ENCODE peak calls at places on chromosomes 2 and 18, in seven cellular contexts. M, U, W, T, J, Z and Y are unnamed samples.

GRCh38 chr2:21256006-21256405 is 132.2 kb downstream of the TDRD15 start:
- DNase-seq in M (peak), Z (no peak), U (no peak), T (no peak), W (peak), J (no peak), Y (no peak)

GRCh38 chr2:1552611-1553010 is 139.3 kb downstream of the TPO start:
- DNase-seq in W (no peak), T (no peak), Z (no peak), M (no peak), J (no peak), U (no peak), Y (no peak)

GRCh38 chr2:209391776-209392401 is 32.0 kb upstream of the MAP2 start:
- DNase-seq in M (no peak), Z (no peak), U (no peak), J (no peak), W (no peak), T (no peak), Y (peak)

GRCh38 chr2:200667397-200667796 is 81.6 kb downstream of the AOX1 start:
- DNase-seq in U (no peak), Z (no peak), W (peak), M (no peak), J (no peak), T (no peak), Y (no peak)

GRCh38 chr2:227411320-227411989 is 23.7 kb upstream of the SCYGR1 start:
- DNase-seq in Z (no peak), J (no peak), M (peak), U (no peak), W (no peak), T (no peak), Y (peak)

GRCh38 chr2:206792645-206793044 is 27.2 kb downstream of the FASTKD2 start:
- DNase-seq in U (no peak), Z (no peak), M (no peak), J (no peak), T (no peak), W (no peak), Y (no peak)

GRCh38 chr2:240431663-240432424 is 3.6 kb upstream of the GPC1 start:
- DNase-seq in W (no peak), J (peak), U (no peak), Z (no peak), T (no peak), M (no peak), Y (no peak)

GRCh38 chr18:57441395-57441794 is 6.2 kb downstream of the ONECUT2 start:
- DNase-seq in M (no peak), U (no peak), J (peak), T (no peak), Z (no peak), W (no peak), Y (peak)

GRCh38 chr2:33135645-33136044 is 188.9 kb downstream of the LTBP1 start:
- DNase-seq in J (no peak), W (no peak), U (no peak), T (no peak), M (no peak), Z (no peak), Y (peak)

GRCh38 chr2:74513605-74514367 is 464 bp upstream of the TLX2 start:
- DNase-seq in M (no peak), Z (no peak), T (no peak), W (no peak), U (no peak), J (peak), Y (no peak)

GRCh38 chr2:39739386-39739785 is 39.7 kb downstream of the THUMPD2 start:
- DNase-seq in U (no peak), T (no peak), M (no peak), J (no peak), W (no peak), Z (no peak), Y (no peak)

GRCh38 chr2:39738941-39739340 is 40.1 kb downstream of the THUMPD2 start:
- DNase-seq in T (no peak), Z (no peak), M (no peak), J (no peak), W (no peak), U (no peak), Y (peak)

GRCh38 chr2:39736593-39736992 is 42.5 kb downstream of the THUMPD2 start:
- DNase-seq in T (no peak), Z (no peak), W (no peak), J (no peak), M (no peak), U (no peak), Y (peak)

GRCh38 chr2:39735648-39736047 is 43.4 kb downstream of the THUMPD2 start:
- DNase-seq in U (no peak), M (no peak), T (no peak), Z (no peak), J (no peak), W (no peak), Y (no peak)

GRCh38 chr2:39737661-39738060 is 41.4 kb downstream of the THUMPD2 start:
- DNase-seq in M (no peak), W (no peak), J (peak), Z (no peak), U (no peak), T (no peak), Y (peak)
- H3K9ac ChIP-seq in M (no peak), W (no peak), J (no peak), Z (no peak), U (peak), T (no peak), Y (peak)

GRCh38 chr2:28956415-28956826 is 24.7 kb upstream of the TOGARAM2 start:
- DNase-seq in T (peak), U (peak), J (peak), M (no peak), W (peak), Z (peak), Y (no peak)
- TF ChIP-seq RAD21 in T (no peak), U (peak), J (peak), M (no peak), W (no peak), Z (no peak), Y (no peak)

GRCh38 chr18:12742453-12742852 is 39.6 kb downstream of the PSMG2 start:
- DNase-seq in J (no peak), W (no peak), M (no peak), Z (no peak), T (no peak), U (no peak), Y (peak)
- H3K9ac ChIP-seq in J (no peak), W (no peak), M (no peak), Z (no peak), T (no peak), U (no peak), Y (no peak)

GRCh38 chr2:66665124-66665984 is 230.4 kb downstream of the MEIS1 start:
- DNase-seq in Z (no peak), U (no peak), J (no peak), M (no peak), T (no peak), W (no peak), Y (peak)
- TF ChIP-seq RAD21 in Z (no peak), U (no peak), J (no peak), M (no peak), T (no peak), W (no peak), Y (no peak)

GRCh38 chr2:208254118-208254870 is 577 bp downstream of the IDH1 start:
- DNase-seq in M (peak), J (peak), U (peak), W (peak), Z (peak), T (peak), Y (peak)

GRCh38 chr2:208256192-208256782 is 1.4 kb upstream of the IDH1 start:
- DNase-seq in Z (peak), W (peak), U (no peak), J (no peak), M (no peak), T (no peak), Y (no peak)

GRCh38 chr2:208254871-208255556 is at the start of gene IDH1:
- DNase-seq in W (peak), J (peak), U (peak), M (peak), Z (peak), T (peak), Y (peak)

GRCh38 chr2:208253518-208254117 is 1.3 kb downstream of the IDH1 start:
- DNase-seq in M (no peak), W (no peak), T (no peak), Z (no peak), U (no peak), J (no peak), Y (no peak)

GRCh38 chr2:208255557-208256106 is 761 bp upstream of the IDH1 start:
- DNase-seq in M (no peak), W (no peak), Z (no peak), U (no peak), T (no peak), J (no peak), Y (no peak)
- H3K9ac ChIP-seq in M (peak), W (peak), Z (peak), U (peak), T (peak), J (no peak), Y (peak)

DNA sequence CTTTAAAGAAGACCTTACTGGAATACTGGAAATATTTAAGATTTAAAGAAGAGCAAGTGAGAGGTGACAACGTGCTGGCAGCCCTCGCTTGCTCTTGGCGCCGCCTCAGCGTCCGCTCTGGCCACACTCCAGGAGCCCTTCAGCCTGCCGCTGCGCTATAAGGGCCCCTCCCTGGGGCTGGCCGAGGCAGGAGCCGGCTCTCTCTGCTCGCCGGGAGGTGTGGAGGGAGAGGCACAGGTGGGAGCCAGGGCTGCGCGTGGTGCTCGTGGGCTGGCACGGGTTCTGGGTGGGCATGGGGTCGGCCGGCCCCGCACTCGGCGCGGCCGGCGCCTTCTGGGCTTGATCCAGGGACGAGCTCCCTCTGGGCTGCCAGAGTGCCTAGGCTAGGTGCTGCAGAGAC is 2.9 kb upstream of the COQ10B start:
- DNase-seq in U (no peak), T (no peak), J (no peak), Z (no peak), M (no peak), W (no peak), Y (no peak)
- TF ChIP-seq RAD21 in U (no peak), T (no peak), J (no peak), Z (no peak), M (no peak), W (no peak), Y (no peak)

DNA sequence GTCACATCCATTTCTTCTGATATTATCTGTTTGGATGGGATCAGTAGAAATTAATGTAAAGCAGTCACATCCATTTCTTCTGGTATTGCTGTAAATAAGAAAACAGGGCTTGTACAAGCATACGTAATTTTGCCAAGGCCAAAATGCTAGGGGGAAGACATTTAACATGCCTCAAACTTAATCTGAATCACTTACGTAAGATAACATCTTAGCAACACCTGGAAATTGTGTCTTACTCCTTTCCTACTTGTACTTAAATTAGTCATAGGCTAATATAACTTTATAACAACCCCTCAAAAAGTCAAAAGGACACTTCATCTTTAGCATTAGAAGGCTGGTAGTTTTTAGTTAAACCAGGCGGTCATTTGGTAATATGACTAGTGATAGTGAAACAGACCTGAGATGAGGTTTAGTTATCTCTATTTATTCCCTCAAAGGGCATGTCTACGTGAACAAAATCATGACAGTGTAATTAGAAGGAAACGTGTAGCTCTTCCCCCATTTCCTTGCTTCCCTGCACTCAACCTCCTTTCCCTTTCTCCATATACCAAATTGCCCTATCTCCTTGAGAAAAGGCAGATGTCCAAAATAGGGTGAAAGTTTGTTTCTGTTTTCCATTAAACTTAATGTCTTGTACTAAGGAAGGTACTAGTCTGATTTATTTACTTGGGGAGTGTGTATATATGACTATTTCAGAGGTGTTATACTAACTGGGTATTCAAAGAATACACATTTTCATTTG is 99.3 kb upstream of the FZD5 start:
- DNase-seq in U (no peak), W (no peak), T (no peak), M (no peak), Z (no peak), J (no peak), Y (no peak)
- H3K9ac ChIP-seq in U (no peak), W (no peak), T (no peak), M (no peak), Z (peak), J (no peak), Y (no peak)